ENCODE peak calls at places on chromosomes 16 and 17, in five cellular contexts. J is HCT116; K is activated naive CD8-positive, alpha-beta T cell treated with anti-CD3 and anti-CD28 coated beads, Interleukin-2, amount 50 U/mL, for 16 hours; T is GM13977; M is HS-5. N is an unnamed sample.

GRCh38 chr17:41098042-41098441 is at the start of gene KRTAP4-8:
- DNase-seq in J (no peak), K (no peak), T (no peak), M (no peak), N (no peak)

GRCh38 chr17:49444384-49444783 is 29.7 kb upstream of the PHB1 start:
- DNase-seq in J (no peak), K (no peak), T (no peak), M (no peak), N (no peak)

GRCh38 chr16:28554634-28555423 is 1.1 kb downstream of the SGF29 start:
- DNase-seq in J (no peak), K (no peak), T (no peak), M (no peak), N (no peak)

GRCh38 chr17:61579961-61580360 is 11.1 kb downstream of the NACA2 start:
- DNase-seq in J (no peak), K (no peak), T (no peak), M (no peak), N (no peak)

GRCh38 chr16:57354311-57354710 is 4.3 kb upstream of the CCL22 start:
- DNase-seq in J (no peak), K (no peak), T (no peak), M (no peak), N (no peak)

GRCh38 chr16:84284168-84284722 is 10.4 kb upstream of the WFDC1 start:
- DNase-seq in J (no peak), K (no peak), T (no peak), M (no peak), N (no peak)

GRCh38 chr17:59437766-59438165 is 106.3 kb downstream of the YPEL2 start:
- DNase-seq in J (no peak), K (no peak), T (no peak), M (no peak), N (no peak)

GRCh38 chr16:9092963-9093477 is 1.6 kb downstream of the HAPSTR1 start:
- DNase-seq in J (no peak), K (no peak), T (no peak), M (no peak), N (peak)

GRCh38 chr17:82006468-82007227 is 16.0 kb downstream of the CENPX start:
- DNase-seq in J (no peak), K (no peak), T (no peak), M (no peak), N (peak)

GRCh38 chr17:65498831-65499230 is 62.6 kb downstream of the AXIN2 start:
- DNase-seq in J (no peak), K (no peak), T (no peak), M (no peak), N (peak)

GRCh38 chr17:19331134-19331533 is 31.4 kb downstream of the B9D1 start:
- DNase-seq in J (no peak), K (no peak), T (no peak), M (peak), N (no peak)

GRCh38 chr17:48890086-48890485 is 2.5 kb upstream of the ATP5MC1 start:
- DNase-seq in J (no peak), K (no peak), T (no peak), M (no peak), N (no peak)

GRCh38 chr16:28548306-28548802 is 5.4 kb upstream of the SGF29 start:
- DNase-seq in J (no peak), K (no peak), T (no peak), M (no peak), N (no peak)

GRCh38 chr17:79338589-79338988 is 264.0 kb downstream of the ENGASE start:
- DNase-seq in J (no peak), K (no peak), T (no peak), M (no peak), N (no peak)

GRCh38 chr16:16857012-16857411 is 478.1 kb downstream of the NPIPA7 start:
- DNase-seq in J (no peak), K (no peak), T (no peak), M (no peak), N (no peak)

GRCh38 chr17:151886-152859 is 14.8 kb downstream of the SCGB1C2 start:
- DNase-seq in J (no peak), K (no peak), T (no peak), M (no peak), N (no peak)

GRCh38 chr16:30896203-30896889 is at the start of gene CTF1:
- DNase-seq in J (peak), K (no peak), T (peak), M (peak), N (peak)

GRCh38 chr17:67503184-67503583 is 126.1 kb downstream of the PITPNC1 start:
- DNase-seq in J (peak), K (no peak), T (no peak), M (no peak), N (no peak)

GRCh38 chr16:30032083-30032819 is 1.2 kb upstream of the TLCD3B start:
- DNase-seq in J (peak), K (peak), T (peak), M (no peak), N (peak)

GRCh38 chr17:60827920-60828319 is 150.3 kb downstream of the BCAS3 start:
- DNase-seq in J (no peak), K (no peak), T (no peak), M (no peak), N (no peak)

GRCh38 chr17:14042411-14042810 is 26.9 kb upstream of the COX10 start:
- DNase-seq in J (no peak), K (no peak), T (peak), M (no peak), N (no peak)

GRCh38 chr16:68790130-68790761 is 53.1 kb upstream of the TANGO6 start:
- DNase-seq in J (no peak), K (no peak), T (no peak), M (peak), N (no peak)

GRCh38 chr16:51638338-51639135 is 487.5 kb upstream of the SALL1 start:
- DNase-seq in J (no peak), K (no peak), T (no peak), M (no peak), N (no peak)